ENCODE peak calls at places on chromosomes 4 and X, in six cellular contexts. P, O, C, X, Q and A are unnamed samples.

GRCh38 chr4:26105815-26106699 is 192.0 kb downstream of the SMIM20 start:
- DNase-seq in X (peak), Q (no peak), C (no peak), O (no peak), P (no peak), A (no peak)

GRCh38 chr4:76585897-76586360 is 150.9 kb downstream of the SHROOM3 start:
- DNase-seq in C (peak), O (peak), X (peak), Q (peak), P (no peak), A (peak)

GRCh38 chr4:15153662-15154061 is 151.4 kb downstream of the CPEB2 start:
- DNase-seq in C (no peak), Q (no peak), P (no peak), X (peak), O (no peak), A (no peak)

GRCh38 chr4:119728185-119728584 is 99.6 kb upstream of the PDE5A start:
- DNase-seq in C (no peak), X (no peak), O (no peak), Q (no peak), P (no peak), A (no peak)

GRCh38 chrX:74585766-74586165 is 28.7 kb downstream of the RLIM start:
- DNase-seq in P (no peak), Q (no peak), X (no peak), O (no peak), C (no peak), A (no peak)

GRCh38 chrX:1134976-1135375 is 77.5 kb downstream of the CRLF2 start:
- DNase-seq in Q (no peak), P (no peak), O (peak), X (no peak), C (no peak), A (no peak)

GRCh38 chr4:71081192-71081591 is 87.7 kb downstream of the DCK start:
- DNase-seq in P (no peak), C (no peak), O (no peak), Q (no peak), X (no peak), A (no peak)

GRCh38 chr4:24846716-24847115 is 51.3 kb downstream of the SOD3 start:
- DNase-seq in Q (no peak), O (no peak), P (no peak), C (no peak), X (no peak), A (no peak)